ENCODE peak calls at places on chromosomes 6 and 20, in seven cellular contexts. V, J, F, O, A, E and U are unnamed samples.

GRCh38 chr6:165889636-165890403 is 226.8 kb upstream of the PDE10A start:
- DNase-seq in V (no peak), J (peak; percentile 73), F (no peak), O (no peak), A (no peak), E (peak; percentile 87), U (no peak)

GRCh38 chr6:44735631-44735963 is 348.1 kb downstream of the CDC5L start:
- DNase-seq in V (no peak), J (peak; percentile 60), F (no peak), O (no peak), A (no peak), E (no peak), U (peak; percentile 38)

GRCh38 chr6:140850438-140850837 is 1282.3 kb upstream of the GJE1 start:
- DNase-seq in V (no peak), J (peak; percentile 55), F (no peak), O (no peak), A (no peak), E (no peak), U (no peak)

GRCh38 chr6:12137480-12137879 is 125.4 kb downstream of the HIVEP1 start:
- DNase-seq in V (no peak), J (peak; percentile 92), F (peak; percentile 76), O (peak; percentile 54), A (no peak), E (no peak), U (no peak)

GRCh38 chr20:41078329-41078728 is 49.7 kb downstream of the TOP1 start:
- DNase-seq in V (no peak), J (peak; percentile 80), F (no peak), O (no peak), A (no peak), E (no peak), U (no peak)

GRCh38 chr20:10006461-10006860 is 28.3 kb upstream of the ANKEF1 start:
- DNase-seq in V (no peak), J (no peak), F (no peak), O (no peak), A (no peak), E (no peak), U (no peak)

GRCh38 chr6:3664641-3665041 is 86.9 kb downstream of the PXDC1 start:
- DNase-seq in V (no peak), J (peak; percentile 3), F (no peak), O (no peak), A (no peak), E (no peak), U (no peak)

GRCh38 chr20:36538026-36538764 is 3.1 kb upstream of the MYL9 start:
- DNase-seq in V (no peak), J (peak; percentile 91), F (no peak), O (no peak), A (no peak), E (no peak), U (no peak)

GRCh38 chr6:136728033-136728939 is 64.0 kb downstream of the MAP3K5 start:
- DNase-seq in V (no peak), J (no peak), F (no peak), O (no peak), A (no peak), E (no peak), U (no peak)

GRCh38 chr6:100435299-100435698 is 29.4 kb downstream of the SIM1 start:
- DNase-seq in V (no peak), J (no peak), F (no peak), O (no peak), A (no peak), E (no peak), U (no peak)

GRCh38 chr20:63121246-63121645 is 94.7 kb downstream of the YTHDF1 start:
- DNase-seq in V (no peak), J (no peak), F (no peak), O (peak; percentile 22), A (no peak), E (no peak), U (no peak)

GRCh38 chr20:20520776-20521175 is 152.9 kb downstream of the INSM1 start:
- DNase-seq in V (no peak), J (peak; percentile 8), F (no peak), O (no peak), A (no peak), E (no peak), U (no peak)

GRCh38 chr6:10441004-10441654 is 26.3 kb upstream of the TFAP2A start:
- DNase-seq in V (no peak), J (peak; percentile 91), F (no peak), O (no peak), A (no peak), E (peak; percentile 32), U (no peak)